ENCODE peak calls at places on chromosomes 3 and 15, in eight cellular contexts. One of them, this sample, is unnamed. For H3K27me3, the result is how much of the 10 kb centered on the place peaks cover.

GRCh38 chr3:118128886-118129285 is 905.8 kb downstream of the IGSF11 start:
- DNase-seq in NT2/D1: no peak
- DNase-seq in neural progenitor cell: no peak
- DNase-seq in GM23248: peak
- DNase-seq in HCT116: no peak
- DNase-seq in neuronal stem cell: no peak
- DNase-seq in astrocyte: peak
- DNase-seq in endodermal cell: no peak
- DNase-seq in this sample: no peak

GRCh38 chr3:130480736-130481135 is 36.2 kb upstream of the COL6A6 start:
- DNase-seq in NT2/D1: peak
- DNase-seq in neural progenitor cell: peak
- DNase-seq in GM23248: peak
- DNase-seq in HCT116: peak
- DNase-seq in neuronal stem cell: peak
- DNase-seq in astrocyte: peak
- DNase-seq in endodermal cell: peak
- DNase-seq in this sample: peak

GRCh38 chr3:158918008-158918407 is 116.2 kb downstream of the MFSD1 start:
- DNase-seq in NT2/D1: peak
- DNase-seq in neural progenitor cell: peak
- DNase-seq in GM23248: peak
- DNase-seq in HCT116: peak
- DNase-seq in neuronal stem cell: peak
- DNase-seq in astrocyte: peak
- DNase-seq in endodermal cell: peak
- DNase-seq in this sample: peak

GRCh38 chr15:83372434-83372873 is 74.7 kb upstream of the SH3GL3 start:
- DNase-seq in NT2/D1: no peak
- DNase-seq in neural progenitor cell: peak
- DNase-seq in GM23248: peak
- DNase-seq in HCT116: no peak
- DNase-seq in neuronal stem cell: no peak
- DNase-seq in astrocyte: peak
- DNase-seq in endodermal cell: peak
- DNase-seq in this sample: no peak

GRCh38 chr15:92638291-92638708 is 17.3 kb downstream of the FAM174B start:
- DNase-seq in NT2/D1: no peak
- DNase-seq in neural progenitor cell: no peak
- DNase-seq in GM23248: no peak
- DNase-seq in HCT116: no peak
- DNase-seq in neuronal stem cell: no peak
- DNase-seq in astrocyte: peak
- DNase-seq in endodermal cell: no peak
- DNase-seq in this sample: no peak

GRCh38 chr3:22748453-22748852 is 454.7 kb upstream of the UBE2E2 start:
- DNase-seq in NT2/D1: no peak
- DNase-seq in neural progenitor cell: no peak
- DNase-seq in GM23248: no peak
- DNase-seq in HCT116: no peak
- DNase-seq in neuronal stem cell: no peak
- DNase-seq in astrocyte: no peak
- DNase-seq in endodermal cell: no peak
- DNase-seq in this sample: no peak

GRCh38 chr3:17946619-17947018 is 204.2 kb upstream of the TBC1D5 start:
- DNase-seq in NT2/D1: no peak
- DNase-seq in neural progenitor cell: no peak
- DNase-seq in GM23248: no peak
- DNase-seq in HCT116: no peak
- DNase-seq in neuronal stem cell: no peak
- DNase-seq in astrocyte: no peak
- DNase-seq in endodermal cell: no peak
- DNase-seq in this sample: no peak

GRCh38 chr3:136621628-136622027 is 130.6 kb downstream of the STAG1 start:
- DNase-seq in NT2/D1: no peak
- DNase-seq in neural progenitor cell: no peak
- DNase-seq in GM23248: peak
- DNase-seq in HCT116: no peak
- DNase-seq in neuronal stem cell: no peak
- DNase-seq in astrocyte: peak
- DNase-seq in endodermal cell: no peak
- DNase-seq in this sample: no peak

GRCh38 chr3:156676467-156677119 is 2.2 kb downstream of the TIPARP start:
- DNase-seq in NT2/D1: no peak
- DNase-seq in neural progenitor cell: no peak
- DNase-seq in GM23248: peak
- DNase-seq in HCT116: no peak
- DNase-seq in neuronal stem cell: no peak
- DNase-seq in astrocyte: peak
- DNase-seq in endodermal cell: no peak
- DNase-seq in this sample: no peak

GRCh38 chr3:56782900-56783299 is 18.8 kb downstream of the ARHGEF3 start:
- DNase-seq in NT2/D1: no peak
- DNase-seq in neural progenitor cell: no peak
- DNase-seq in GM23248: no peak
- DNase-seq in HCT116: no peak
- DNase-seq in neuronal stem cell: no peak
- DNase-seq in astrocyte: no peak
- DNase-seq in endodermal cell: no peak
- DNase-seq in this sample: no peak

DNA sequence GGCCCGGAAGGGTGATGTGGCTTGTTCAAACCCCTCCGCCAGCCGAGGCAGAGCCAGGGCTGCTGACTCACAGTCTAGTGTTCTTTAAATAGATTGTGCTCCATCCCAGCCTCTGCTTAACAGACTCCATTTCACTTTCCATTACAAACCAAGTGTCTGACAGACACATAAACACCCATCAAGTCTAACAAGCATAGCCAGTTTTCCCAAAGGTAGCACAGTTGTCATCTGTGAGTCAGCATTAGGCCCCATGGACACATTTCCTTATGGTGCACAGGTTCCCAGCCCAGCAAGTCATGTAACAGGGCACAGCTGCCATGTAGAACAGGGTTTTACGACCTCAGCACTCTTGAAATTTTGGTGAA is 109.9 kb upstream of the RAP2B start:
- DNase-seq in NT2/D1: no peak
- DNase-seq in neural progenitor cell: no peak
- DNase-seq in GM23248: peak
- DNase-seq in HCT116: peak
- DNase-seq in neuronal stem cell: no peak
- DNase-seq in astrocyte: peak
- DNase-seq in endodermal cell: no peak
- DNase-seq in this sample: no peak
- H3K9ac ChIP-seq in NT2/D1: no peak
- H3K9ac ChIP-seq in neural progenitor cell: no peak
- H3K9ac ChIP-seq in GM23248: peak
- H3K9ac ChIP-seq in HCT116: peak
- H3K9ac ChIP-seq in neuronal stem cell: no peak
- H3K9ac ChIP-seq in astrocyte: peak
- H3K9ac ChIP-seq in endodermal cell: no peak
- H3K9ac ChIP-seq in this sample: no peak

DNA sequence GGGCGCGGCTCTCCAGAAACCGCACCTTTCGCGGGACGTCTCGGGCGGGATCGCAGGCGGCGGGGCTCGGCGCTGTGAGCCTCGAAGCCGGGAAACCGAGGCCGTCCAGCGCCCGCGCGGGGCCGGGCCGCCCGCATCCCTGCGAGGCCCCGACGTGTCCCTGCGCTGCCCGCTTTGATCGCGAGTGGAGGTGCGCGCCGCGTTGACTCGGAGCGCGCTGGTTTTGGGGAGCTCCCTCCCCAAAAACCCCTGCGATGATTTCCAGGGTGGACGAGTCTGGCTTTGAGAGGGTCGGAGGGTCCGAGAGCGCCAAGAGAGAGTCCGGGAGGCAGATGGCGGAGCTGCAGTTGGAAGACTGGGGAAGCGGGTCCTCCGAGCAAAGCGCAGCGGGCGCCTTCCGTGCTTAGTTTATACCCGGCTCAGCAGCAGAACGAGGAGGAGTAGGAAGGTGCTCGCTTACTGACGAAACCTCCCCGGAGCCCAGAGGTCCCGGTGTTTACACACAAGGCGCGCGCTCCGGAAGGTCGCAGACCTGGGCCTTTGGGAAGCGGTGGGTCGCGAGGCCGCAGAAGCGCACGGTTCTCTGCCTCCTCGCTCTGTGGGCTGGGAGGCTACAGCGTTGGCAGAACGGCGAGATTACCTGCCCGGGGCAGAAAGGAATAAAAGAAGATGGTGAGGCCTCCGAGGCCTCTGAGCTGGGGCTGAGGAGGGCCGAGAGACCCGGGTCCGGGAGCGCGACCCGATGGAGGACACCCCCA is 687 bp downstream of the ALDH1A3 start:
- DNase-seq in NT2/D1: peak
- DNase-seq in neural progenitor cell: peak
- DNase-seq in GM23248: peak
- DNase-seq in HCT116: no peak
- DNase-seq in neuronal stem cell: no peak
- DNase-seq in astrocyte: peak
- DNase-seq in endodermal cell: peak
- DNase-seq in this sample: peak
- H3K27me3 ChIP-seq in NT2/D1: half or more
- H3K27me3 ChIP-seq in neural progenitor cell: half or more
- H3K27me3 ChIP-seq in GM23248: under half
- H3K27me3 ChIP-seq in HCT116: under half
- H3K27me3 ChIP-seq in neuronal stem cell: half or more
- H3K27me3 ChIP-seq in astrocyte: under half
- H3K27me3 ChIP-seq in endodermal cell: half or more
- H3K27me3 ChIP-seq in this sample: under half

GRCh38 chr3:129182390-129183180 is 1.1 kb downstream of the CNBP start:
- DNase-seq in NT2/D1: no peak
- DNase-seq in neural progenitor cell: peak
- DNase-seq in GM23248: peak
- DNase-seq in HCT116: no peak
- DNase-seq in neuronal stem cell: no peak
- DNase-seq in astrocyte: peak
- DNase-seq in endodermal cell: peak
- DNase-seq in this sample: no peak

GRCh38 chr3:129184396-129184656 is 630 bp upstream of the CNBP start:
- DNase-seq in NT2/D1: no peak
- DNase-seq in neural progenitor cell: no peak
- DNase-seq in GM23248: peak
- DNase-seq in HCT116: no peak
- DNase-seq in neuronal stem cell: no peak
- DNase-seq in astrocyte: no peak
- DNase-seq in endodermal cell: no peak
- DNase-seq in this sample: no peak

GRCh38 chr3:129183569-129184395 is at the start of gene CNBP:
- DNase-seq in NT2/D1: peak
- DNase-seq in neural progenitor cell: peak
- DNase-seq in GM23248: peak
- DNase-seq in HCT116: peak
- DNase-seq in neuronal stem cell: peak
- DNase-seq in astrocyte: peak
- DNase-seq in endodermal cell: peak
- DNase-seq in this sample: peak

GRCh38 chr3:129180461-129180860 is 3.2 kb downstream of the CNBP start:
- DNase-seq in NT2/D1: no peak
- DNase-seq in neural progenitor cell: no peak
- DNase-seq in GM23248: peak
- DNase-seq in HCT116: no peak
- DNase-seq in neuronal stem cell: no peak
- DNase-seq in astrocyte: no peak
- DNase-seq in endodermal cell: no peak
- DNase-seq in this sample: no peak

GRCh38 chr3:129181834-129182233 is 1.9 kb downstream of the CNBP start:
- DNase-seq in NT2/D1: no peak
- DNase-seq in neural progenitor cell: no peak
- DNase-seq in GM23248: no peak
- DNase-seq in HCT116: no peak
- DNase-seq in neuronal stem cell: no peak
- DNase-seq in astrocyte: no peak
- DNase-seq in endodermal cell: no peak
- DNase-seq in this sample: no peak
- H3K9ac ChIP-seq in NT2/D1: peak
- H3K9ac ChIP-seq in neural progenitor cell: peak
- H3K9ac ChIP-seq in GM23248: peak
- H3K9ac ChIP-seq in HCT116: peak
- H3K9ac ChIP-seq in neuronal stem cell: no peak
- H3K9ac ChIP-seq in astrocyte: peak
- H3K9ac ChIP-seq in endodermal cell: peak
- H3K9ac ChIP-seq in this sample: peak

GRCh38 chr3:169659096-169659521 is 4.4 kb downstream of the MECOM start:
- DNase-seq in NT2/D1: no peak
- DNase-seq in neural progenitor cell: peak
- DNase-seq in GM23248: no peak
- DNase-seq in HCT116: no peak
- DNase-seq in neuronal stem cell: peak
- DNase-seq in astrocyte: no peak
- DNase-seq in endodermal cell: peak
- DNase-seq in this sample: peak

GRCh38 chr3:169662215-169663070 is 1.1 kb downstream of the MECOM start:
- DNase-seq in NT2/D1: no peak
- DNase-seq in neural progenitor cell: peak
- DNase-seq in GM23248: peak
- DNase-seq in HCT116: peak
- DNase-seq in neuronal stem cell: peak
- DNase-seq in astrocyte: peak
- DNase-seq in endodermal cell: peak
- DNase-seq in this sample: peak

GRCh38 chr3:169659858-169660614 is 3.5 kb downstream of the MECOM start:
- DNase-seq in NT2/D1: no peak
- DNase-seq in neural progenitor cell: peak
- DNase-seq in GM23248: no peak
- DNase-seq in HCT116: no peak
- DNase-seq in neuronal stem cell: peak
- DNase-seq in astrocyte: no peak
- DNase-seq in endodermal cell: peak
- DNase-seq in this sample: peak

GRCh38 chr3:169661567-169662214 is 1.8 kb downstream of the MECOM start:
- DNase-seq in NT2/D1: no peak
- DNase-seq in neural progenitor cell: peak
- DNase-seq in GM23248: peak
- DNase-seq in HCT116: no peak
- DNase-seq in neuronal stem cell: peak
- DNase-seq in astrocyte: peak
- DNase-seq in endodermal cell: peak
- DNase-seq in this sample: peak

DNA sequence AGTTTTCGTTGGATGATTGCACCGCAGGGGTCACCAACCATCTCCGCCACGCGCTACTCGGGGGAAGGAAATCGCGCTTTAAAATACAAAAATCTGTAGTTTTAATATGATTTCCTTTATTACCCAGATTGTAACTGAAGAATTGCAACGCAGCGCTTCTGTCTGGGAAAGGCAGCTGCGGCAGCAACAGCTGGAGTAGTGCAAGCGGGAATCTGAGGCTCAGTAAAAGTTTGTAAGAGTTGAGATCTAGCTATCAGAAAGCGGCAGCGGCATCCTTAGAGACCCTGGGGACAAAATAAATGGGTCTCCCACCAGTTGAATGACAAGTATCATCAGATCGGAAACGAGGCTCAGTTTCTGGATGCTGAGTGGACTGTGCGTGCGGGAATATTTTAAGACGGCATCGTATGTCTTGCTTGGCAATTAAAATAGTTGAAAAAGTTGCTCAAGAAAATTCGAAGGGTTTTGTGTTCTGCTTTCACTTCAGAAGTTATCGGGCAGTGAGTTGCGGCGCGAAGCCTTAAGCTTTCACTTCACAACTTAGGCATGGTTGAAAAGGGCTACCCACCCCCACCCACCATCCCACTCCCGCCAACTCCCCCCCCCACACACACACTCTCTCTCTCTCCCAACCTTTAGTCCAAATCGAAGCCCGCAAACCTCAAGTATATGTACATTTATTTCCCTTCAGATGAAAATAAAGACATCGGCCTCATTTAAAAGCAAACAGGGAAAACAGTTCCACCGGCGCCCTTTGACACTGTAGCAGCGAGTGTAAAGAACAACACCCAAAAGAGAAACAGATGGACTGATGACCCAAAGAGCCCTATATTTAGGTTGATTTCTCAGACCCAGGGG is 2.6 kb downstream of the MECOM start:
- DNase-seq in NT2/D1: no peak
- DNase-seq in neural progenitor cell: peak
- DNase-seq in GM23248: peak
- DNase-seq in HCT116: no peak
- DNase-seq in neuronal stem cell: peak
- DNase-seq in astrocyte: peak
- DNase-seq in endodermal cell: peak
- DNase-seq in this sample: no peak
- H3K27me3 ChIP-seq in NT2/D1: half or more
- H3K27me3 ChIP-seq in neural progenitor cell: half or more
- H3K27me3 ChIP-seq in GM23248: half or more
- H3K27me3 ChIP-seq in HCT116: under half
- H3K27me3 ChIP-seq in neuronal stem cell: half or more
- H3K27me3 ChIP-seq in astrocyte: half or more
- H3K27me3 ChIP-seq in endodermal cell: half or more
- H3K27me3 ChIP-seq in this sample: half or more